ENCODE peak calls at places on chromosomes 2 and 18, in six cellular contexts. One of them, this sample, is unnamed.

GRCh38 chr2:158984554-158985207 is 16.2 kb downstream of the TANC1 start:
- DNase-seq in Peyer's patch: no peak
- DNase-seq in IMR-90: peak
- DNase-seq in colonic mucosa: no peak
- DNase-seq in foreskin fibroblast: no peak
- DNase-seq in Karpas-422: no peak
- DNase-seq in this sample: no peak

GRCh38 chr18:49814147-49814499 is 790 bp upstream of the ACAA2 start:
- DNase-seq in Peyer's patch: peak
- DNase-seq in IMR-90: peak
- DNase-seq in colonic mucosa: no peak
- DNase-seq in foreskin fibroblast: peak
- DNase-seq in Karpas-422: no peak
- DNase-seq in this sample: peak

GRCh38 chr2:26898480-26899058 is 50.6 kb downstream of the DPYSL5 start:
- DNase-seq in Peyer's patch: no peak
- DNase-seq in IMR-90: no peak
- DNase-seq in colonic mucosa: peak
- DNase-seq in foreskin fibroblast: no peak
- DNase-seq in Karpas-422: no peak
- DNase-seq in this sample: no peak

GRCh38 chr2:174535757-174536703 is 49.2 kb upstream of the GPR155 start:
- DNase-seq in Peyer's patch: no peak
- DNase-seq in IMR-90: no peak
- DNase-seq in colonic mucosa: no peak
- DNase-seq in foreskin fibroblast: no peak
- DNase-seq in Karpas-422: peak
- DNase-seq in this sample: no peak

GRCh38 chr2:42566837-42567251 is 1.6 kb upstream of the MTA3 start:
- DNase-seq in Peyer's patch: no peak
- DNase-seq in IMR-90: no peak
- DNase-seq in colonic mucosa: no peak
- DNase-seq in foreskin fibroblast: no peak
- DNase-seq in Karpas-422: peak
- DNase-seq in this sample: no peak

GRCh38 chr2:102606353-102606752 is 13.0 kb upstream of the SLC9A2 start:
- DNase-seq in Peyer's patch: no peak
- DNase-seq in IMR-90: no peak
- DNase-seq in colonic mucosa: no peak
- DNase-seq in foreskin fibroblast: peak
- DNase-seq in Karpas-422: no peak
- DNase-seq in this sample: peak

GRCh38 chr2:27231921-27232320 is 14.8 kb downstream of the CAD start:
- DNase-seq in Peyer's patch: no peak
- DNase-seq in IMR-90: no peak
- DNase-seq in colonic mucosa: no peak
- DNase-seq in foreskin fibroblast: no peak
- DNase-seq in Karpas-422: no peak
- DNase-seq in this sample: no peak

GRCh38 chr2:133605031-133605773 is 36.9 kb upstream of the NCKAP5 start:
- DNase-seq in Peyer's patch: no peak
- DNase-seq in IMR-90: peak
- DNase-seq in colonic mucosa: no peak
- DNase-seq in foreskin fibroblast: no peak
- DNase-seq in Karpas-422: no peak
- DNase-seq in this sample: no peak

GRCh38 chr2:174326880-174327558 is 7.7 kb upstream of the SP9 start:
- DNase-seq in Peyer's patch: no peak
- DNase-seq in IMR-90: no peak
- DNase-seq in colonic mucosa: no peak
- DNase-seq in foreskin fibroblast: no peak
- DNase-seq in Karpas-422: no peak
- DNase-seq in this sample: no peak

GRCh38 chr2:240410004-240410403 is 25.5 kb upstream of the GPC1 start:
- DNase-seq in Peyer's patch: no peak
- DNase-seq in IMR-90: no peak
- DNase-seq in colonic mucosa: no peak
- DNase-seq in foreskin fibroblast: no peak
- DNase-seq in Karpas-422: no peak
- DNase-seq in this sample: no peak

GRCh38 chr2:26768759-26769500 is 4.8 kb downstream of the SLC35F6 start:
- DNase-seq in Peyer's patch: peak
- DNase-seq in IMR-90: no peak
- DNase-seq in colonic mucosa: peak
- DNase-seq in foreskin fibroblast: peak
- DNase-seq in Karpas-422: no peak
- DNase-seq in this sample: no peak

GRCh38 chr2:158529379-158530110 is 72.8 kb downstream of the PKP4 start:
- DNase-seq in Peyer's patch: no peak
- DNase-seq in IMR-90: peak
- DNase-seq in colonic mucosa: no peak
- DNase-seq in foreskin fibroblast: peak
- DNase-seq in Karpas-422: no peak
- DNase-seq in this sample: peak

GRCh38 chr2:189608799-189609422 is 28.3 kb upstream of the SLC40A1 start:
- DNase-seq in Peyer's patch: no peak
- DNase-seq in IMR-90: peak
- DNase-seq in colonic mucosa: no peak
- DNase-seq in foreskin fibroblast: peak
- DNase-seq in Karpas-422: no peak
- DNase-seq in this sample: no peak

GRCh38 chr2:240963376-240964220 is 34.8 kb upstream of the SNED1 start:
- DNase-seq in Peyer's patch: peak
- DNase-seq in IMR-90: no peak
- DNase-seq in colonic mucosa: no peak
- DNase-seq in foreskin fibroblast: no peak
- DNase-seq in Karpas-422: no peak
- DNase-seq in this sample: no peak

GRCh38 chr18:75681538-75682115 is 254.1 kb upstream of the SMIM21 start:
- DNase-seq in Peyer's patch: no peak
- DNase-seq in IMR-90: no peak
- DNase-seq in colonic mucosa: no peak
- DNase-seq in foreskin fibroblast: no peak
- DNase-seq in Karpas-422: no peak
- DNase-seq in this sample: no peak

GRCh38 chr2:57443985-57444501 is 602.6 kb upstream of the VRK2 start:
- DNase-seq in Peyer's patch: no peak
- DNase-seq in IMR-90: no peak
- DNase-seq in colonic mucosa: no peak
- DNase-seq in foreskin fibroblast: no peak
- DNase-seq in Karpas-422: no peak
- DNase-seq in this sample: peak

GRCh38 chr2:134174711-134175110 is 79.2 kb upstream of the MGAT5 start:
- DNase-seq in Peyer's patch: no peak
- DNase-seq in IMR-90: no peak
- DNase-seq in colonic mucosa: no peak
- DNase-seq in foreskin fibroblast: no peak
- DNase-seq in Karpas-422: no peak
- DNase-seq in this sample: no peak

GRCh38 chr2:185978634-185979405 is 240.2 kb downstream of the FSIP2 start:
- DNase-seq in Peyer's patch: no peak
- DNase-seq in IMR-90: peak
- DNase-seq in colonic mucosa: no peak
- DNase-seq in foreskin fibroblast: peak
- DNase-seq in Karpas-422: no peak
- DNase-seq in this sample: peak

GRCh38 chr2:163187995-163188655 is 349.6 kb upstream of the KCNH7 start:
- DNase-seq in Peyer's patch: no peak
- DNase-seq in IMR-90: no peak
- DNase-seq in colonic mucosa: no peak
- DNase-seq in foreskin fibroblast: no peak
- DNase-seq in Karpas-422: no peak
- DNase-seq in this sample: no peak

GRCh38 chr18:57434177-57434535 is 1.0 kb upstream of the ONECUT2 start:
- DNase-seq in Peyer's patch: no peak
- DNase-seq in IMR-90: no peak
- DNase-seq in colonic mucosa: no peak
- DNase-seq in foreskin fibroblast: no peak
- DNase-seq in Karpas-422: no peak
- DNase-seq in this sample: no peak

GRCh38 chr18:58793361-58793760 is 71.3 kb upstream of the ZNF532 start:
- DNase-seq in Peyer's patch: no peak
- DNase-seq in IMR-90: peak
- DNase-seq in colonic mucosa: no peak
- DNase-seq in foreskin fibroblast: peak
- DNase-seq in Karpas-422: no peak
- DNase-seq in this sample: peak

GRCh38 chr2:105544591-105545377 is 145.9 kb upstream of the FHL2 start:
- DNase-seq in Peyer's patch: no peak
- DNase-seq in IMR-90: no peak
- DNase-seq in colonic mucosa: peak
- DNase-seq in foreskin fibroblast: no peak
- DNase-seq in Karpas-422: no peak
- DNase-seq in this sample: no peak

GRCh38 chr2:231545105-231545902 is 15.1 kb upstream of the NMUR1 start:
- DNase-seq in Peyer's patch: peak
- DNase-seq in IMR-90: peak
- DNase-seq in colonic mucosa: peak
- DNase-seq in foreskin fibroblast: no peak
- DNase-seq in Karpas-422: no peak
- DNase-seq in this sample: peak

GRCh38 chr18:29892960-29893558 is 1149.5 kb downstream of the DSC3 start:
- DNase-seq in Peyer's patch: no peak
- DNase-seq in IMR-90: no peak
- DNase-seq in colonic mucosa: no peak
- DNase-seq in foreskin fibroblast: no peak
- DNase-seq in Karpas-422: peak
- DNase-seq in this sample: no peak

GRCh38 chr18:48563027-48563426 is 24.2 kb downstream of the CTIF start:
- DNase-seq in Peyer's patch: no peak
- DNase-seq in IMR-90: peak
- DNase-seq in colonic mucosa: no peak
- DNase-seq in foreskin fibroblast: peak
- DNase-seq in Karpas-422: no peak
- DNase-seq in this sample: peak

GRCh38 chr2:236682651-236683422 is 113.2 kb downstream of the ACKR3 start:
- DNase-seq in Peyer's patch: peak
- DNase-seq in IMR-90: no peak
- DNase-seq in colonic mucosa: no peak
- DNase-seq in foreskin fibroblast: no peak
- DNase-seq in Karpas-422: no peak
- DNase-seq in this sample: no peak

GRCh38 chr2:159175182-159175581 is 111.3 kb downstream of the WDSUB1 start:
- DNase-seq in Peyer's patch: no peak
- DNase-seq in IMR-90: no peak
- DNase-seq in colonic mucosa: no peak
- DNase-seq in foreskin fibroblast: no peak
- DNase-seq in Karpas-422: peak
- DNase-seq in this sample: no peak

GRCh38 chr2:168316073-168316440 is 68.7 kb upstream of the STK39 start:
- DNase-seq in Peyer's patch: no peak
- DNase-seq in IMR-90: peak
- DNase-seq in colonic mucosa: no peak
- DNase-seq in foreskin fibroblast: no peak
- DNase-seq in Karpas-422: no peak
- DNase-seq in this sample: no peak

GRCh38 chr2:220674033-220674432 is 898.1 kb downstream of the EPHA4 start:
- DNase-seq in Peyer's patch: no peak
- DNase-seq in IMR-90: no peak
- DNase-seq in colonic mucosa: no peak
- DNase-seq in foreskin fibroblast: no peak
- DNase-seq in Karpas-422: no peak
- DNase-seq in this sample: no peak

GRCh38 chr2:206804326-206804725 is 38.9 kb downstream of the FASTKD2 start:
- DNase-seq in Peyer's patch: no peak
- DNase-seq in IMR-90: no peak
- DNase-seq in colonic mucosa: no peak
- DNase-seq in foreskin fibroblast: peak
- DNase-seq in Karpas-422: no peak
- DNase-seq in this sample: no peak
- H3K4me3 ChIP-seq in Peyer's patch: no peak
- H3K4me3 ChIP-seq in IMR-90: no peak
- H3K4me3 ChIP-seq in colonic mucosa: no peak
- H3K4me3 ChIP-seq in foreskin fibroblast: no peak
- H3K4me3 ChIP-seq in Karpas-422: no peak
- H3K4me3 ChIP-seq in this sample: no peak

GRCh38 chr2:8088810-8089209 is 593.0 kb upstream of the ID2 start:
- DNase-seq in Peyer's patch: no peak
- DNase-seq in IMR-90: no peak
- DNase-seq in colonic mucosa: no peak
- DNase-seq in foreskin fibroblast: no peak
- DNase-seq in Karpas-422: no peak
- DNase-seq in this sample: no peak

GRCh38 chr2:8086796-8087479 is 594.9 kb upstream of the ID2 start:
- DNase-seq in Peyer's patch: no peak
- DNase-seq in IMR-90: peak
- DNase-seq in colonic mucosa: no peak
- DNase-seq in foreskin fibroblast: peak
- DNase-seq in Karpas-422: no peak
- DNase-seq in this sample: peak

GRCh38 chr2:8086342-8086741 is 595.5 kb upstream of the ID2 start:
- DNase-seq in Peyer's patch: no peak
- DNase-seq in IMR-90: peak
- DNase-seq in colonic mucosa: no peak
- DNase-seq in foreskin fibroblast: peak
- DNase-seq in Karpas-422: no peak
- DNase-seq in this sample: no peak

GRCh38 chr2:8089596-8089995 is 592.3 kb upstream of the ID2 start:
- DNase-seq in Peyer's patch: no peak
- DNase-seq in IMR-90: peak
- DNase-seq in colonic mucosa: no peak
- DNase-seq in foreskin fibroblast: peak
- DNase-seq in Karpas-422: no peak
- DNase-seq in this sample: peak

GRCh38 chr2:8087480-8087840 is 594.4 kb upstream of the ID2 start:
- DNase-seq in Peyer's patch: no peak
- DNase-seq in IMR-90: no peak
- DNase-seq in colonic mucosa: no peak
- DNase-seq in foreskin fibroblast: no peak
- DNase-seq in Karpas-422: no peak
- DNase-seq in this sample: peak
- H3K4me3 ChIP-seq in Peyer's patch: no peak
- H3K4me3 ChIP-seq in IMR-90: no peak
- H3K4me3 ChIP-seq in colonic mucosa: no peak
- H3K4me3 ChIP-seq in foreskin fibroblast: no peak
- H3K4me3 ChIP-seq in Karpas-422: no peak
- H3K4me3 ChIP-seq in this sample: no peak

GRCh38 chr2:46074501-46074900 is 222.7 kb upstream of the EPAS1 start:
- DNase-seq in Peyer's patch: no peak
- DNase-seq in IMR-90: no peak
- DNase-seq in colonic mucosa: no peak
- DNase-seq in foreskin fibroblast: no peak
- DNase-seq in Karpas-422: no peak
- DNase-seq in this sample: no peak
- H3K4me3 ChIP-seq in Peyer's patch: no peak
- H3K4me3 ChIP-seq in IMR-90: no peak
- H3K4me3 ChIP-seq in colonic mucosa: no peak
- H3K4me3 ChIP-seq in foreskin fibroblast: no peak
- H3K4me3 ChIP-seq in Karpas-422: no peak
- H3K4me3 ChIP-seq in this sample: no peak

GRCh38 chr18:37729715-37730114 is 164.1 kb upstream of the CELF4 start:
- DNase-seq in Peyer's patch: no peak
- DNase-seq in IMR-90: no peak
- DNase-seq in colonic mucosa: no peak
- DNase-seq in foreskin fibroblast: no peak
- DNase-seq in Karpas-422: no peak
- DNase-seq in this sample: no peak
- H3K4me3 ChIP-seq in Peyer's patch: no peak
- H3K4me3 ChIP-seq in IMR-90: no peak
- H3K4me3 ChIP-seq in colonic mucosa: no peak
- H3K4me3 ChIP-seq in foreskin fibroblast: no peak
- H3K4me3 ChIP-seq in Karpas-422: no peak
- H3K4me3 ChIP-seq in this sample: no peak

This sample was measured in skeletal muscle cell.